ENCODE peak calls at places on chromosomes 3 and 15, in five cellular contexts. One of them, this sample, is unnamed.

GRCh38 chr15:101063891-101064794 is 145.0 kb downstream of the LRRK1 start:
- DNase-seq in neural progenitor cell: no peak
- DNase-seq in SK-N-SH: peak
- DNase-seq in PC-3: no peak
- DNase-seq in hepatocyte: no peak
- DNase-seq in this sample: no peak

GRCh38 chr3:64187065-64187959 is 38.0 kb downstream of the PRICKLE2 start:
- DNase-seq in neural progenitor cell: no peak
- DNase-seq in SK-N-SH: no peak
- DNase-seq in PC-3: peak
- DNase-seq in hepatocyte: peak
- DNase-seq in this sample: no peak

GRCh38 chr3:193040836-193041672 is 123.4 kb upstream of the MB21D2 start:
- DNase-seq in neural progenitor cell: peak
- DNase-seq in SK-N-SH: peak
- DNase-seq in PC-3: peak
- DNase-seq in hepatocyte: peak
- DNase-seq in this sample: peak

GRCh38 chr3:158128755-158129154 is 18.9 kb downstream of the RSRC1 start:
- DNase-seq in neural progenitor cell: no peak
- DNase-seq in SK-N-SH: no peak
- DNase-seq in PC-3: no peak
- DNase-seq in hepatocyte: no peak
- DNase-seq in this sample: no peak

GRCh38 chr3:15409239-15409638 is 18.1 kb downstream of the METTL6 start:
- DNase-seq in neural progenitor cell: no peak
- DNase-seq in SK-N-SH: no peak
- DNase-seq in PC-3: no peak
- DNase-seq in hepatocyte: no peak
- DNase-seq in this sample: no peak

GRCh38 chr3:194749631-194750271 is 64.1 kb downstream of the FAM43A start:
- DNase-seq in neural progenitor cell: peak
- DNase-seq in SK-N-SH: peak
- DNase-seq in PC-3: no peak
- DNase-seq in hepatocyte: peak
- DNase-seq in this sample: no peak

GRCh38 chr3:183038764-183039163 is 58.4 kb upstream of the DCUN1D1 start:
- DNase-seq in neural progenitor cell: no peak
- DNase-seq in SK-N-SH: no peak
- DNase-seq in PC-3: no peak
- DNase-seq in hepatocyte: no peak
- DNase-seq in this sample: no peak

GRCh38 chr3:110593749-110594148 is 477.9 kb upstream of the NECTIN3 start:
- DNase-seq in neural progenitor cell: no peak
- DNase-seq in SK-N-SH: no peak
- DNase-seq in PC-3: no peak
- DNase-seq in hepatocyte: no peak
- DNase-seq in this sample: peak

GRCh38 chr15:87619161-87619960 is 637.2 kb downstream of the NTRK3 start:
- DNase-seq in neural progenitor cell: no peak
- DNase-seq in SK-N-SH: peak
- DNase-seq in PC-3: peak
- DNase-seq in hepatocyte: peak
- DNase-seq in this sample: no peak

GRCh38 chr3:115783938-115784738 is 160.8 kb downstream of the GAP43 start:
- DNase-seq in neural progenitor cell: peak
- DNase-seq in SK-N-SH: peak
- DNase-seq in PC-3: peak
- DNase-seq in hepatocyte: peak
- DNase-seq in this sample: peak

GRCh38 chr3:115788921-115789470 is 165.7 kb downstream of the GAP43 start:
- DNase-seq in neural progenitor cell: no peak
- DNase-seq in SK-N-SH: no peak
- DNase-seq in PC-3: peak
- DNase-seq in hepatocyte: no peak
- DNase-seq in this sample: no peak

GRCh38 chr3:115784739-115785571 is 161.6 kb downstream of the GAP43 start:
- DNase-seq in neural progenitor cell: no peak
- DNase-seq in SK-N-SH: peak
- DNase-seq in PC-3: peak
- DNase-seq in hepatocyte: peak
- DNase-seq in this sample: no peak

GRCh38 chr3:115787818-115788217 is 164.5 kb downstream of the GAP43 start:
- DNase-seq in neural progenitor cell: no peak
- DNase-seq in SK-N-SH: no peak
- DNase-seq in PC-3: no peak
- DNase-seq in hepatocyte: no peak
- DNase-seq in this sample: no peak

GRCh38 chr3:115785782-115786181 is 162.5 kb downstream of the GAP43 start:
- DNase-seq in neural progenitor cell: no peak
- DNase-seq in SK-N-SH: no peak
- DNase-seq in PC-3: no peak
- DNase-seq in hepatocyte: no peak
- DNase-seq in this sample: no peak
- TF ChIP-seq EZH2phosphoT487 in neural progenitor cell: no peak
- TF ChIP-seq EZH2phosphoT487 in SK-N-SH: no peak
- TF ChIP-seq EZH2phosphoT487 in PC-3: no peak
- TF ChIP-seq EZH2phosphoT487 in hepatocyte: no peak
- TF ChIP-seq EZH2phosphoT487 in this sample: no peak

DNA sequence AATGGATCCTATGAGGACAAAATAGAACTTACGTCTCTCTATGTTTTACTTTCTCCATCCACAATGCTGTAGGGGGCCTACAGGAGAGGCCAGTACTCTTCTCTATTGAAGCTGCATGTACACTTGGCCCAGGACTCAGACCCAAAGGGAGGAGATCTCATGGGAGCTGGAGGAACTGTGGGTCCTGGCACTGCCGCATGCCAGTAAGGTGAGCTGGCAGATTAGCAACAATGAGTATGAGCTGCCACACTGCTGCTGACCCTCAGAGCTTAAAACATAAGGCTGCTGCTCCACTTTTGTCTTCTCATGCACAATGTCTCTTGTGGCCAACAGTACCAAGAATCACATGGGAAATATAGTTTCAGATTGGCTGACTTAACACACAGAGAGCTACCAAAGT is 57.8 kb upstream of the TBC1D5 start:
- DNase-seq in neural progenitor cell: no peak
- DNase-seq in SK-N-SH: no peak
- DNase-seq in PC-3: peak
- DNase-seq in hepatocyte: no peak
- DNase-seq in this sample: no peak
- TF ChIP-seq EZH2phosphoT487 in neural progenitor cell: no peak
- TF ChIP-seq EZH2phosphoT487 in SK-N-SH: no peak
- TF ChIP-seq EZH2phosphoT487 in PC-3: no peak
- TF ChIP-seq EZH2phosphoT487 in hepatocyte: no peak
- TF ChIP-seq EZH2phosphoT487 in this sample: no peak

GRCh38 chr3:5055352-5056004 is 66.6 kb upstream of the ARL8B start:
- DNase-seq in neural progenitor cell: no peak
- DNase-seq in SK-N-SH: no peak
- DNase-seq in PC-3: no peak
- DNase-seq in hepatocyte: no peak
- DNase-seq in this sample: no peak
- TF ChIP-seq EZH2phosphoT487 in neural progenitor cell: no peak
- TF ChIP-seq EZH2phosphoT487 in SK-N-SH: no peak
- TF ChIP-seq EZH2phosphoT487 in PC-3: no peak
- TF ChIP-seq EZH2phosphoT487 in hepatocyte: no peak
- TF ChIP-seq EZH2phosphoT487 in this sample: no peak

GRCh38 chr15:62854420-62855084 is 188.0 kb upstream of the TPM1 start:
- DNase-seq in neural progenitor cell: no peak
- DNase-seq in SK-N-SH: no peak
- DNase-seq in PC-3: no peak
- DNase-seq in hepatocyte: no peak
- DNase-seq in this sample: no peak

GRCh38 chr15:62856466-62857246 is 185.9 kb upstream of the TPM1 start:
- DNase-seq in neural progenitor cell: no peak
- DNase-seq in SK-N-SH: no peak
- DNase-seq in PC-3: no peak
- DNase-seq in hepatocyte: no peak
- DNase-seq in this sample: no peak

GRCh38 chr15:62858343-62858742 is 184.2 kb upstream of the TPM1 start:
- DNase-seq in neural progenitor cell: no peak
- DNase-seq in SK-N-SH: no peak
- DNase-seq in PC-3: peak
- DNase-seq in hepatocyte: no peak
- DNase-seq in this sample: no peak

GRCh38 chr15:62855085-62855476 is 187.5 kb upstream of the TPM1 start:
- DNase-seq in neural progenitor cell: no peak
- DNase-seq in SK-N-SH: no peak
- DNase-seq in PC-3: no peak
- DNase-seq in hepatocyte: no peak
- DNase-seq in this sample: no peak

GRCh38 chr15:62857411-62857853 is 185.1 kb upstream of the TPM1 start:
- DNase-seq in neural progenitor cell: no peak
- DNase-seq in SK-N-SH: no peak
- DNase-seq in PC-3: peak
- DNase-seq in hepatocyte: no peak
- DNase-seq in this sample: peak
- TF ChIP-seq EZH2phosphoT487 in neural progenitor cell: no peak
- TF ChIP-seq EZH2phosphoT487 in SK-N-SH: no peak
- TF ChIP-seq EZH2phosphoT487 in PC-3: no peak
- TF ChIP-seq EZH2phosphoT487 in hepatocyte: no peak
- TF ChIP-seq EZH2phosphoT487 in this sample: no peak

This sample was measured in MM.1S.